ENCODE peak calls at places on chromosomes 12 and 14, in nine cellular contexts. One of them, this sample, is unnamed.

GRCh38 chr12:34163443-34163842 is 141.1 kb downstream of the ALG10 start:
- DNase-seq in GM13977: no peak
- DNase-seq in choroid plexus epithelial cell: no peak
- DNase-seq in amniotic stem cell: no peak
- DNase-seq in amniotic epithelial cell: no peak
- DNase-seq in fibroblast of the aortic adventitia: no peak
- DNase-seq in naive B cell: no peak
- DNase-seq in Calu3: peak
- DNase-seq in epithelial cell of esophagus: peak
- DNase-seq in this sample: peak

GRCh38 chr14:57725399-57726077 is 140.4 kb downstream of the SLC35F4 start:
- DNase-seq in amniotic stem cell: no peak
- DNase-seq in epithelial cell of esophagus: peak
- DNase-seq in choroid plexus epithelial cell: peak
- DNase-seq in amniotic epithelial cell: peak
- DNase-seq in fibroblast of the aortic adventitia: peak
- DNase-seq in Calu3: peak
- DNase-seq in naive B cell: no peak
- DNase-seq in GM13977: no peak
- DNase-seq in this sample: peak

GRCh38 chr12:124518051-124518932 is 49.1 kb downstream of the NCOR2 start:
- DNase-seq in naive B cell: no peak
- DNase-seq in fibroblast of the aortic adventitia: peak
- DNase-seq in Calu3: peak
- DNase-seq in epithelial cell of esophagus: peak
- DNase-seq in GM13977: no peak
- DNase-seq in choroid plexus epithelial cell: peak
- DNase-seq in amniotic stem cell: peak
- DNase-seq in amniotic epithelial cell: peak
- DNase-seq in this sample: peak

GRCh38 chr12:120687570-120688289 is 781 bp downstream of the MLEC start:
- DNase-seq in epithelial cell of esophagus: no peak
- DNase-seq in fibroblast of the aortic adventitia: peak
- DNase-seq in naive B cell: no peak
- DNase-seq in choroid plexus epithelial cell: peak
- DNase-seq in amniotic stem cell: no peak
- DNase-seq in GM13977: no peak
- DNase-seq in Calu3: no peak
- DNase-seq in amniotic epithelial cell: no peak
- DNase-seq in this sample: peak

GRCh38 chr12:70540996-70541395 is 96.2 kb downstream of the PTPRB start:
- DNase-seq in amniotic epithelial cell: no peak
- DNase-seq in fibroblast of the aortic adventitia: no peak
- DNase-seq in choroid plexus epithelial cell: no peak
- DNase-seq in amniotic stem cell: no peak
- DNase-seq in Calu3: no peak
- DNase-seq in epithelial cell of esophagus: no peak
- DNase-seq in GM13977: no peak
- DNase-seq in naive B cell: no peak
- DNase-seq in this sample: no peak

GRCh38 chr12:46914336-46914735 is 88.5 kb upstream of the SLC38A4 start:
- DNase-seq in amniotic stem cell: no peak
- DNase-seq in GM13977: no peak
- DNase-seq in choroid plexus epithelial cell: no peak
- DNase-seq in epithelial cell of esophagus: no peak
- DNase-seq in fibroblast of the aortic adventitia: no peak
- DNase-seq in Calu3: no peak
- DNase-seq in amniotic epithelial cell: no peak
- DNase-seq in naive B cell: no peak
- DNase-seq in this sample: no peak

GRCh38 chr12:69994593-69995222 is 169.7 kb downstream of the MYRFL start:
- DNase-seq in naive B cell: no peak
- DNase-seq in choroid plexus epithelial cell: no peak
- DNase-seq in fibroblast of the aortic adventitia: peak
- DNase-seq in GM13977: no peak
- DNase-seq in amniotic epithelial cell: peak
- DNase-seq in Calu3: peak
- DNase-seq in amniotic stem cell: no peak
- DNase-seq in epithelial cell of esophagus: no peak
- DNase-seq in this sample: no peak

GRCh38 chr14:103629503-103630121 is 601 bp downstream of the KLC1 start:
- DNase-seq in GM13977: peak
- DNase-seq in choroid plexus epithelial cell: no peak
- DNase-seq in amniotic stem cell: no peak
- DNase-seq in fibroblast of the aortic adventitia: no peak
- DNase-seq in Calu3: peak
- DNase-seq in amniotic epithelial cell: no peak
- DNase-seq in epithelial cell of esophagus: peak
- DNase-seq in naive B cell: peak
- DNase-seq in this sample: peak

GRCh38 chr14:73491256-73491976 is 683 bp downstream of the RIOX1 start:
- DNase-seq in amniotic stem cell: no peak
- DNase-seq in epithelial cell of esophagus: peak
- DNase-seq in Calu3: peak
- DNase-seq in choroid plexus epithelial cell: peak
- DNase-seq in fibroblast of the aortic adventitia: peak
- DNase-seq in naive B cell: peak
- DNase-seq in amniotic epithelial cell: peak
- DNase-seq in GM13977: peak
- DNase-seq in this sample: peak

GRCh38 chr12:132211326-132211725 is 67.1 kb downstream of the NOC4L start:
- DNase-seq in amniotic stem cell: no peak
- DNase-seq in GM13977: no peak
- DNase-seq in naive B cell: no peak
- DNase-seq in amniotic epithelial cell: no peak
- DNase-seq in fibroblast of the aortic adventitia: no peak
- DNase-seq in choroid plexus epithelial cell: no peak
- DNase-seq in Calu3: no peak
- DNase-seq in epithelial cell of esophagus: no peak
- DNase-seq in this sample: no peak

GRCh38 chr12:92216092-92216491 is 70.4 kb upstream of the BTG1 start:
- DNase-seq in epithelial cell of esophagus: no peak
- DNase-seq in Calu3: no peak
- DNase-seq in choroid plexus epithelial cell: no peak
- DNase-seq in GM13977: no peak
- DNase-seq in naive B cell: no peak
- DNase-seq in fibroblast of the aortic adventitia: no peak
- DNase-seq in amniotic stem cell: no peak
- DNase-seq in amniotic epithelial cell: no peak
- DNase-seq in this sample: no peak